ENCODE peak calls at places on chromosomes 6 and 20, in five cellular contexts. One of them, this sample, is unnamed.

GRCh38 chr20:1242530-1242929 is 16.7 kb downstream of the RAD21L1 start:
- DNase-seq in neural progenitor cell: no peak
- DNase-seq in NCI-H1105 treated with DMSO at 0.1 percent for 48 hours: no peak
- DNase-seq in GM19239: no peak
- DNase-seq in amygdala: no peak
- DNase-seq in this sample: no peak

GRCh38 chr6:7805088-7805756 is 79.3 kb downstream of the BMP6 start:
- DNase-seq in amygdala: no peak
- DNase-seq in neural progenitor cell: no peak
- DNase-seq in GM19239: no peak
- DNase-seq in NCI-H1105 treated with DMSO at 0.1 percent for 48 hours: peak; percentile 48
- DNase-seq in this sample: no peak

GRCh38 chr6:134909701-134910595 is 40.0 kb downstream of the ALDH8A1 start:
- DNase-seq in neural progenitor cell: no peak
- DNase-seq in NCI-H1105 treated with DMSO at 0.1 percent for 48 hours: no peak
- DNase-seq in GM19239: no peak
- DNase-seq in amygdala: no peak
- DNase-seq in this sample: peak; percentile 39

GRCh38 chr6:88532241-88532860 is 366.2 kb upstream of the CNR1 start:
- DNase-seq in NCI-H1105 treated with DMSO at 0.1 percent for 48 hours: no peak
- DNase-seq in neural progenitor cell: no peak
- DNase-seq in amygdala: no peak
- DNase-seq in GM19239: no peak
- DNase-seq in this sample: no peak

GRCh38 chr6:130421567-130421966 is 55.8 kb downstream of the TMEM200A start:
- DNase-seq in GM19239: no peak
- DNase-seq in NCI-H1105 treated with DMSO at 0.1 percent for 48 hours: no peak
- DNase-seq in amygdala: no peak
- DNase-seq in neural progenitor cell: no peak
- DNase-seq in this sample: no peak

GRCh38 chr6:129059650-129060049 is 176.7 kb downstream of the LAMA2 start:
- DNase-seq in neural progenitor cell: no peak
- DNase-seq in GM19239: no peak
- DNase-seq in NCI-H1105 treated with DMSO at 0.1 percent for 48 hours: no peak
- DNase-seq in amygdala: no peak
- DNase-seq in this sample: no peak

GRCh38 chr6:51430610-51431009 is 611.9 kb downstream of the TFAP2B start:
- DNase-seq in GM19239: no peak
- DNase-seq in NCI-H1105 treated with DMSO at 0.1 percent for 48 hours: no peak
- DNase-seq in neural progenitor cell: no peak
- DNase-seq in amygdala: no peak
- DNase-seq in this sample: no peak

GRCh38 chr20:57894096-57894495 is 184.3 kb upstream of the PMEPA1 start:
- DNase-seq in GM19239: no peak
- DNase-seq in amygdala: no peak
- DNase-seq in NCI-H1105 treated with DMSO at 0.1 percent for 48 hours: no peak
- DNase-seq in neural progenitor cell: no peak
- DNase-seq in this sample: no peak

GRCh38 chr20:54137115-54137514 is 36.7 kb downstream of the CYP24A1 start:
- DNase-seq in GM19239: no peak
- DNase-seq in neural progenitor cell: no peak
- DNase-seq in amygdala: no peak
- DNase-seq in NCI-H1105 treated with DMSO at 0.1 percent for 48 hours: no peak
- DNase-seq in this sample: no peak

GRCh38 chr6:56370127-56370540 is 122.8 kb upstream of the COL21A1 start:
- DNase-seq in GM19239: no peak
- DNase-seq in NCI-H1105 treated with DMSO at 0.1 percent for 48 hours: no peak
- DNase-seq in neural progenitor cell: peak; percentile 68
- DNase-seq in amygdala: no peak
- DNase-seq in this sample: peak; percentile 73

GRCh38 chr20:60214901-60215522 is 256.8 kb downstream of the CDH26 start:
- DNase-seq in neural progenitor cell: no peak
- DNase-seq in GM19239: no peak
- DNase-seq in NCI-H1105 treated with DMSO at 0.1 percent for 48 hours: no peak
- DNase-seq in amygdala: no peak
- DNase-seq in this sample: no peak

GRCh38 chr20:17969276-17969883 is 562 bp downstream of the MGME1 start:
- DNase-seq in NCI-H1105 treated with DMSO at 0.1 percent for 48 hours: peak; percentile 52
- DNase-seq in amygdala: no peak
- DNase-seq in GM19239: no peak
- DNase-seq in neural progenitor cell: peak; percentile 75
- DNase-seq in this sample: no peak